ENCODE peak calls at places on chromosomes 4 and X, in nine cellular contexts. One of them, this sample, is unnamed.

GRCh38 chr4:80324171-80324570 is 11.4 kb upstream of the CFAP299 start:
- DNase-seq in suprapubic skin: no peak
- DNase-seq in stomach: no peak
- DNase-seq in spleen: no peak
- DNase-seq in prostate gland: no peak
- DNase-seq in transverse colon: no peak
- DNase-seq in SK-N-SH: no peak
- DNase-seq in endothelial cell of umbilical vein: no peak
- DNase-seq in HepG2: no peak
- DNase-seq in this sample: no peak

GRCh38 chr4:3638080-3638715 is 106.0 kb upstream of the LRPAP1 start:
- DNase-seq in suprapubic skin: no peak
- DNase-seq in stomach: no peak
- DNase-seq in spleen: peak; percentile 15
- DNase-seq in prostate gland: no peak
- DNase-seq in transverse colon: no peak
- DNase-seq in SK-N-SH: no peak
- DNase-seq in endothelial cell of umbilical vein: no peak
- DNase-seq in HepG2: no peak
- DNase-seq in this sample: no peak

GRCh38 chr4:99117876-99118693 is 26.0 kb downstream of the ADH4 start:
- DNase-seq in suprapubic skin: no peak
- DNase-seq in stomach: no peak
- DNase-seq in spleen: no peak
- DNase-seq in prostate gland: no peak
- DNase-seq in transverse colon: no peak
- DNase-seq in SK-N-SH: peak; percentile 23
- DNase-seq in endothelial cell of umbilical vein: peak; percentile 18
- DNase-seq in HepG2: peak; percentile 7
- DNase-seq in this sample: no peak

GRCh38 chrX:18899796-18900380 is 84.0 kb downstream of the PHKA2 start:
- DNase-seq in suprapubic skin: no peak
- DNase-seq in stomach: no peak
- DNase-seq in spleen: peak; percentile 68
- DNase-seq in prostate gland: peak; percentile 19
- DNase-seq in transverse colon: no peak
- DNase-seq in SK-N-SH: peak; percentile 87
- DNase-seq in endothelial cell of umbilical vein: peak; percentile 3
- DNase-seq in HepG2: no peak
- DNase-seq in this sample: no peak

GRCh38 chr4:16270654-16271328 is 44.5 kb upstream of the TAPT1 start:
- DNase-seq in suprapubic skin: no peak
- DNase-seq in stomach: no peak
- DNase-seq in spleen: no peak
- DNase-seq in prostate gland: no peak
- DNase-seq in transverse colon: no peak
- DNase-seq in SK-N-SH: no peak
- DNase-seq in endothelial cell of umbilical vein: no peak
- DNase-seq in HepG2: peak; percentile 9
- DNase-seq in this sample: no peak

GRCh38 chrX:136766785-136767103 is 14.0 kb downstream of the ARHGEF6 start:
- DNase-seq in suprapubic skin: no peak
- DNase-seq in stomach: no peak
- DNase-seq in spleen: no peak
- DNase-seq in prostate gland: no peak
- DNase-seq in transverse colon: no peak
- DNase-seq in SK-N-SH: no peak
- DNase-seq in endothelial cell of umbilical vein: no peak
- DNase-seq in HepG2: no peak
- DNase-seq in this sample: no peak

GRCh38 chr4:80577991-80578390 is 242.5 kb downstream of the CFAP299 start:
- DNase-seq in suprapubic skin: no peak
- DNase-seq in stomach: no peak
- DNase-seq in spleen: no peak
- DNase-seq in prostate gland: no peak
- DNase-seq in transverse colon: no peak
- DNase-seq in SK-N-SH: no peak
- DNase-seq in endothelial cell of umbilical vein: no peak
- DNase-seq in HepG2: no peak
- DNase-seq in this sample: no peak

GRCh38 chrX:104565791-104566687 is at the start of gene IL1RAPL2:
- DNase-seq in suprapubic skin: no peak
- DNase-seq in stomach: peak; percentile 58
- DNase-seq in spleen: no peak
- DNase-seq in prostate gland: peak; percentile 12
- DNase-seq in transverse colon: peak; percentile 14
- DNase-seq in SK-N-SH: peak; percentile 49
- DNase-seq in endothelial cell of umbilical vein: no peak
- DNase-seq in HepG2: peak; percentile 8
- DNase-seq in this sample: peak; percentile 53

GRCh38 chrX:57929373-57929772 is 19.1 kb upstream of the ZXDA start:
- DNase-seq in suprapubic skin: no peak
- DNase-seq in stomach: no peak
- DNase-seq in spleen: no peak
- DNase-seq in prostate gland: no peak
- DNase-seq in transverse colon: no peak
- DNase-seq in SK-N-SH: no peak
- DNase-seq in endothelial cell of umbilical vein: peak; percentile 37
- DNase-seq in HepG2: peak; percentile 2
- DNase-seq in this sample: no peak

GRCh38 chr4:4666187-4666586 is 124.3 kb upstream of the STX18 start:
- DNase-seq in suprapubic skin: no peak
- DNase-seq in stomach: no peak
- DNase-seq in spleen: no peak
- DNase-seq in prostate gland: no peak
- DNase-seq in transverse colon: no peak
- DNase-seq in SK-N-SH: no peak
- DNase-seq in endothelial cell of umbilical vein: no peak
- DNase-seq in HepG2: no peak
- DNase-seq in this sample: no peak

GRCh38 chr4:95165926-95166524 is 382.7 kb downstream of the UNC5C start:
- DNase-seq in suprapubic skin: no peak
- DNase-seq in stomach: no peak
- DNase-seq in spleen: no peak
- DNase-seq in prostate gland: peak; percentile 55
- DNase-seq in transverse colon: no peak
- DNase-seq in SK-N-SH: peak; percentile 59
- DNase-seq in endothelial cell of umbilical vein: peak; percentile 74
- DNase-seq in HepG2: peak; percentile 54
- DNase-seq in this sample: no peak

GRCh38 chr4:91114386-91114785 is 987.2 kb downstream of the CCSER1 start:
- DNase-seq in suprapubic skin: no peak
- DNase-seq in stomach: no peak
- DNase-seq in spleen: no peak
- DNase-seq in prostate gland: no peak
- DNase-seq in transverse colon: no peak
- DNase-seq in SK-N-SH: no peak
- DNase-seq in endothelial cell of umbilical vein: no peak
- DNase-seq in HepG2: no peak
- DNase-seq in this sample: no peak

GRCh38 chr4:168221298-168221697 is 97.3 kb downstream of the DDX60 start:
- DNase-seq in suprapubic skin: no peak
- DNase-seq in stomach: no peak
- DNase-seq in spleen: no peak
- DNase-seq in prostate gland: no peak
- DNase-seq in transverse colon: no peak
- DNase-seq in SK-N-SH: no peak
- DNase-seq in endothelial cell of umbilical vein: peak; percentile 91
- DNase-seq in HepG2: no peak
- DNase-seq in this sample: no peak

GRCh38 chr4:100366213-100366612 is 151.6 kb downstream of the EMCN start:
- DNase-seq in suprapubic skin: no peak
- DNase-seq in stomach: no peak
- DNase-seq in spleen: no peak
- DNase-seq in prostate gland: no peak
- DNase-seq in transverse colon: no peak
- DNase-seq in SK-N-SH: no peak
- DNase-seq in endothelial cell of umbilical vein: no peak
- DNase-seq in HepG2: no peak
- DNase-seq in this sample: no peak

GRCh38 chrX:24264383-24264782 is 49.5 kb downstream of the SUPT20HL2 start:
- DNase-seq in suprapubic skin: no peak
- DNase-seq in stomach: no peak
- DNase-seq in spleen: no peak
- DNase-seq in prostate gland: no peak
- DNase-seq in transverse colon: no peak
- DNase-seq in SK-N-SH: no peak
- DNase-seq in endothelial cell of umbilical vein: no peak
- DNase-seq in HepG2: no peak
- DNase-seq in this sample: no peak

GRCh38 chrX:102858826-102859627 is 78.0 kb upstream of the RAB40AL start:
- DNase-seq in suprapubic skin: no peak
- DNase-seq in stomach: no peak
- DNase-seq in spleen: no peak
- DNase-seq in prostate gland: no peak
- DNase-seq in transverse colon: no peak
- DNase-seq in SK-N-SH: no peak
- DNase-seq in endothelial cell of umbilical vein: no peak
- DNase-seq in HepG2: no peak
- DNase-seq in this sample: no peak

GRCh38 chrX:67555578-67556203 is 11.9 kb downstream of the AR start:
- DNase-seq in suprapubic skin: no peak
- DNase-seq in stomach: peak; percentile 43
- DNase-seq in spleen: no peak
- DNase-seq in prostate gland: no peak
- DNase-seq in transverse colon: peak; percentile 19
- DNase-seq in SK-N-SH: peak; percentile 45
- DNase-seq in endothelial cell of umbilical vein: peak; percentile 31
- DNase-seq in HepG2: peak; percentile 8
- DNase-seq in this sample: no peak

GRCh38 chrX:64198046-64198445 is 7.5 kb downstream of the AMER1 start:
- DNase-seq in suprapubic skin: no peak
- DNase-seq in stomach: no peak
- DNase-seq in spleen: no peak
- DNase-seq in prostate gland: no peak
- DNase-seq in transverse colon: no peak
- DNase-seq in SK-N-SH: no peak
- DNase-seq in endothelial cell of umbilical vein: no peak
- DNase-seq in HepG2: no peak
- DNase-seq in this sample: no peak

GRCh38 chrX:107537815-107538214 is 88.4 kb downstream of the FRMPD3 start:
- DNase-seq in suprapubic skin: no peak
- DNase-seq in stomach: peak; percentile 26
- DNase-seq in spleen: no peak
- DNase-seq in prostate gland: no peak
- DNase-seq in transverse colon: no peak
- DNase-seq in SK-N-SH: peak; percentile 21
- DNase-seq in endothelial cell of umbilical vein: peak; percentile 29
- DNase-seq in HepG2: peak; percentile 16
- DNase-seq in this sample: no peak

GRCh38 chr4:68750555-68750954 is 65.2 kb upstream of the UGT2B10 start:
- DNase-seq in suprapubic skin: no peak
- DNase-seq in stomach: no peak
- DNase-seq in spleen: no peak
- DNase-seq in prostate gland: no peak
- DNase-seq in transverse colon: no peak
- DNase-seq in SK-N-SH: no peak
- DNase-seq in endothelial cell of umbilical vein: no peak
- DNase-seq in HepG2: no peak
- DNase-seq in this sample: no peak

DNA sequence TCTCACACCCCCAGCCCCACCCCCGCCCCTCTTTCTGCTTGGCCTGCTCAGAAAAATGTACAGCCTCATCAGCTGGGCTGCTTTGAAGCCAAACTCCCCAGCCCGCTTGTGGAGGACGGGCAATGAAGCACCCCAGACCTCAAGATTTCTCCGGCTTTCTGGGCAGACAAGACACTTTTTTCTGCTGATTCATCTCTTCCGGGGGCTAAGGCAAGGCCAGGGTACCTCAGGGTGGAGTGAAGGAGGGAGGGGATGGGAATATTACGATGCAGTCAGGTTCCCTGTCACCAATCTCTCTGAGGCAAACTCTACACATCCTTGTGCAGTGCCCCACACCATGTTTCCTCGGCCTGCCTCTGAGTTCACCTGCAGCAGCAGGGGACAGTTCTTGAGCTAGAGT is 66.9 kb upstream of the ATP6AP2 start:
- DNase-seq in suprapubic skin: no peak
- DNase-seq in stomach: no peak
- DNase-seq in spleen: no peak
- DNase-seq in prostate gland: no peak
- DNase-seq in transverse colon: no peak
- DNase-seq in SK-N-SH: no peak
- DNase-seq in endothelial cell of umbilical vein: no peak
- DNase-seq in HepG2: no peak
- DNase-seq in this sample: no peak
- TF ChIP-seq POLR2AphosphoS5 in suprapubic skin: no peak
- TF ChIP-seq POLR2AphosphoS5 in stomach: no peak
- TF ChIP-seq POLR2AphosphoS5 in spleen: no peak
- TF ChIP-seq POLR2AphosphoS5 in prostate gland: no peak
- TF ChIP-seq POLR2AphosphoS5 in transverse colon: no peak
- TF ChIP-seq POLR2AphosphoS5 in SK-N-SH: no peak
- TF ChIP-seq POLR2AphosphoS5 in endothelial cell of umbilical vein: no peak
- TF ChIP-seq POLR2AphosphoS5 in HepG2: no peak
- TF ChIP-seq POLR2AphosphoS5 in this sample: no peak

GRCh38 chrX:119127643-119128042 is at the start of gene KIAA1210:
- DNase-seq in suprapubic skin: no peak
- DNase-seq in stomach: no peak
- DNase-seq in spleen: no peak
- DNase-seq in prostate gland: no peak
- DNase-seq in transverse colon: no peak
- DNase-seq in SK-N-SH: no peak
- DNase-seq in endothelial cell of umbilical vein: no peak
- DNase-seq in HepG2: no peak
- DNase-seq in this sample: no peak
- H3K9me3 ChIP-seq in suprapubic skin: no peaks in the 10 kb centered on the region
- H3K9me3 ChIP-seq in stomach: no peaks in the 10 kb centered on the region
- H3K9me3 ChIP-seq in spleen: no peaks in the 10 kb centered on the region
- H3K9me3 ChIP-seq in prostate gland: no peaks in the 10 kb centered on the region
- H3K9me3 ChIP-seq in transverse colon: no peaks in the 10 kb centered on the region
- H3K9me3 ChIP-seq in SK-N-SH: no peaks in the 10 kb centered on the region
- H3K9me3 ChIP-seq in endothelial cell of umbilical vein: no peaks in the 10 kb centered on the region
- H3K9me3 ChIP-seq in HepG2: no peaks in the 10 kb centered on the region
- H3K9me3 ChIP-seq in this sample: no peaks in the 10 kb centered on the region

DNA sequence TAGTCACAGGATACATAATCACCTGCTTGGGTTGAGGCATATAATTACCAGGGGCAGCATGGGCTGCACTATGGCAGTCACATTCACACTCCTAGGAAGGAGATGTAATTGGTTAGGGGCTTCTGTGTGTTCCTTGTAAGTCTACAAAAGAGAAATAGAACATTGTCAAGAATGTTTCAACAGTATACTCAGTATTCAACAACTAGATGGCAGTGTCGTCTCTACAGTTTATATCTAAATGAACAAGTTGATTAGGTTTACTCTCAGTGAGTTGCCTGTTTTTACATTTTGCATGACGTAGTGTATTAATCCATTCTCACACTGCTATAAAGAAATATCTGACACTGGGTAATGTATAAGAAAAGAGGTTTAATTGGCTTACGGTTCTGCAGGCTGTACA is 50.5 kb upstream of the RAB33B start:
- DNase-seq in suprapubic skin: no peak
- DNase-seq in stomach: no peak
- DNase-seq in spleen: no peak
- DNase-seq in prostate gland: no peak
- DNase-seq in transverse colon: no peak
- DNase-seq in SK-N-SH: no peak
- DNase-seq in endothelial cell of umbilical vein: peak; percentile 41
- DNase-seq in HepG2: no peak
- DNase-seq in this sample: no peak
- H3K4me1 ChIP-seq in suprapubic skin: no peaks in the 10 kb centered on the region
- H3K4me1 ChIP-seq in stomach: no peaks in the 10 kb centered on the region
- H3K4me1 ChIP-seq in spleen: no peaks in the 10 kb centered on the region
- H3K4me1 ChIP-seq in prostate gland: no peaks in the 10 kb centered on the region
- H3K4me1 ChIP-seq in transverse colon: no peaks in the 10 kb centered on the region
- H3K4me1 ChIP-seq in SK-N-SH: no peaks in the 10 kb centered on the region
- H3K4me1 ChIP-seq in endothelial cell of umbilical vein: no peaks in the 10 kb centered on the region
- H3K4me1 ChIP-seq in HepG2: peaks cover 7% of the 10 kb centered on the region
- H3K4me1 ChIP-seq in this sample: no peaks in the 10 kb centered on the region

GRCh38 chr4:129394635-129395034 is 298.7 kb downstream of the C4orf33 start:
- DNase-seq in suprapubic skin: no peak
- DNase-seq in stomach: no peak
- DNase-seq in spleen: no peak
- DNase-seq in prostate gland: no peak
- DNase-seq in transverse colon: no peak
- DNase-seq in SK-N-SH: no peak
- DNase-seq in endothelial cell of umbilical vein: no peak
- DNase-seq in HepG2: no peak
- DNase-seq in this sample: no peak
- TF ChIP-seq POLR2AphosphoS5 in suprapubic skin: no peak
- TF ChIP-seq POLR2AphosphoS5 in stomach: no peak
- TF ChIP-seq POLR2AphosphoS5 in spleen: no peak
- TF ChIP-seq POLR2AphosphoS5 in prostate gland: no peak
- TF ChIP-seq POLR2AphosphoS5 in transverse colon: no peak
- TF ChIP-seq POLR2AphosphoS5 in SK-N-SH: no peak
- TF ChIP-seq POLR2AphosphoS5 in endothelial cell of umbilical vein: no peak
- TF ChIP-seq POLR2AphosphoS5 in HepG2: no peak
- TF ChIP-seq POLR2AphosphoS5 in this sample: no peak